ENCODE peak calls at places on chromosomes 2 and 18, in six cellular contexts. G, Y, D, H, S and Q are unnamed samples.

GRCh38 chr2:188466761-188467160 is 175.1 kb downstream of the GULP1 start:
- DNase-seq in G (no peak), Y (no peak), D (no peak), H (no peak), S (no peak), Q (no peak)

GRCh38 chr2:220424561-220424960 is 797.1 kb downstream of the SLC4A3 start:
- DNase-seq in G (no peak), Y (no peak), D (no peak), H (no peak), S (no peak), Q (no peak)

GRCh38 chr18:75158465-75159237 is 50.3 kb downstream of the PTGR3 start:
- DNase-seq in G (no peak), Y (no peak), D (no peak), H (no peak), S (no peak), Q (no peak)

GRCh38 chr2:47174731-47175361 is 19.7 kb upstream of the STPG4 start:
- DNase-seq in G (peak), Y (no peak), D (peak), H (no peak), S (peak), Q (peak)

GRCh38 chr2:28445448-28446258 is 50.2 kb upstream of the PLB1 start:
- DNase-seq in G (peak), Y (peak), D (peak), H (peak), S (peak), Q (peak)

GRCh38 chr18:35005963-35006577 is 35.1 kb upstream of the MAPRE2 start:
- DNase-seq in G (peak), Y (no peak), D (peak), H (peak), S (peak), Q (peak)

GRCh38 chr2:11540148-11540995 is 6.5 kb downstream of the GREB1 start:
- DNase-seq in G (no peak), Y (no peak), D (no peak), H (no peak), S (no peak), Q (no peak)

GRCh38 chr2:172305066-172305465 is 122.3 kb upstream of the ITGA6 start:
- DNase-seq in G (no peak), Y (no peak), D (no peak), H (no peak), S (no peak), Q (no peak)

GRCh38 chr2:65024149-65024829 is 31.9 kb upstream of the CEP68 start:
- DNase-seq in G (peak), Y (peak), D (peak), H (peak), S (no peak), Q (peak)

GRCh38 chr2:241843321-241844065 is 15.2 kb downstream of the PDCD1 start:
- DNase-seq in G (no peak), Y (no peak), D (no peak), H (no peak), S (no peak), Q (no peak)

GRCh38 chr2:176533505-176534193 is 264.4 kb downstream of the MTX2 start:
- DNase-seq in G (no peak), Y (no peak), D (no peak), H (no peak), S (no peak), Q (no peak)

GRCh38 chr2:49002750-49003149 is 151.6 kb downstream of the FSHR start:
- DNase-seq in G (no peak), Y (peak), D (peak), H (no peak), S (no peak), Q (peak)

GRCh38 chr2:48532824-48533223 is 2.9 kb downstream of the STON1 start:
- DNase-seq in G (no peak), Y (no peak), D (no peak), H (no peak), S (no peak), Q (no peak)

GRCh38 chr18:3061581-3062416 is 48.9 kb upstream of the LPIN2 start:
- DNase-seq in G (no peak), Y (no peak), D (no peak), H (no peak), S (no peak), Q (no peak)

GRCh38 chr2:3870997-3871396 is 167.6 kb downstream of the DCDC2C start:
- DNase-seq in G (no peak), Y (no peak), D (no peak), H (no peak), S (no peak), Q (no peak)

GRCh38 chr2:70556608-70557007 is 3.0 kb upstream of the TGFA start:
- DNase-seq in G (no peak), Y (no peak), D (no peak), H (no peak), S (no peak), Q (no peak)

GRCh38 chr2:70553334-70553583 is 367 bp downstream of the TGFA start:
- DNase-seq in G (peak), Y (no peak), D (no peak), H (no peak), S (peak), Q (no peak)

GRCh38 chr2:70552501-70553333 is 909 bp downstream of the TGFA start:
- DNase-seq in G (no peak), Y (no peak), D (no peak), H (no peak), S (peak), Q (no peak)

GRCh38 chr2:70553584-70554337 is at the start of gene TGFA:
- DNase-seq in G (peak), Y (no peak), D (peak), H (no peak), S (peak), Q (peak)

GRCh38 chr2:70554338-70554892 is 789 bp upstream of the TGFA start:
- DNase-seq in G (no peak), Y (no peak), D (no peak), H (no peak), S (no peak), Q (no peak)
- TF ChIP-seq CTCF in G (peak), Y (no peak), D (no peak), H (no peak), S (peak), Q (no peak)

GRCh38 chr2:31258351-31258750 is 24.4 kb downstream of the EHD3 start:
- DNase-seq in G (no peak), Y (no peak), D (no peak), H (no peak), S (no peak), Q (no peak)

GRCh38 chr2:31259075-31259474 is 25.1 kb downstream of the EHD3 start:
- DNase-seq in G (no peak), Y (no peak), D (no peak), H (no peak), S (no peak), Q (no peak)

GRCh38 chr2:31263636-31264190 is 29.8 kb downstream of the EHD3 start:
- DNase-seq in G (no peak), Y (no peak), D (no peak), H (no peak), S (no peak), Q (no peak)

GRCh38 chr2:31256611-31257382 is 22.8 kb downstream of the EHD3 start:
- DNase-seq in G (no peak), Y (no peak), D (no peak), H (no peak), S (no peak), Q (no peak)

GRCh38 chr2:31260870-31261269 is 26.9 kb downstream of the EHD3 start:
- DNase-seq in G (no peak), Y (no peak), D (no peak), H (no peak), S (no peak), Q (no peak)
- H3K4me3 ChIP-seq in G (no peak), Y (no peak), D (no peak), H (no peak), S (no peak), Q (no peak)

GRCh38 chr2:227479865-227480475 is 8.0 kb downstream of the AGFG1 start:
- DNase-seq in G (peak), Y (no peak), D (peak), H (no peak), S (peak), Q (peak)
- TF ChIP-seq CTCF in G (peak), Y (no peak), D (peak), H (peak), S (peak), Q (peak)

DNA sequence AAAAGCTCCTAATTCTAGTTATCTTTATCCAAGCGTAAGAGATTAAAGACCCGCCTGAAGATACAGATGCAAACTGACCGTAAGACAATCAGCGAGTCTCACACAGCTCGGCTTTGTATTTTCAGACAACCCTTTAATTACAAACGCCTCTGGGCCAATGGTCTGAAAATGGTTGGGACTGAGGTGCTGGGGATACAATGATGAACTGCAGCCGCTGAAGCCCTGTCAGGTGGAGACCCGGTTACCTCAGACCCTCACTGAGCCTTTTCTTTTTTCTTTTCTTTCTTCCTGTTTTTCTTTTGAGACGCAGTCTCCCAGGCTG is 711 bp upstream of the CFAP36 start:
- DNase-seq in G (no peak), Y (no peak), D (peak), H (no peak), S (no peak), Q (peak)
- H3K4me3 ChIP-seq in G (peak), Y (peak), D (peak), H (peak), S (peak), Q (peak)